ENCODE peak calls at places on chromosomes 3 and 15, in four cellular contexts. G is GM12878, S is K562, O is HepG2. N is an unnamed sample.

GRCh38 chr3:14605070-14605469 is 46.5 kb upstream of the CCDC174 start:
- DNase-seq in G (no peak), S (no peak), O (no peak), N (no peak)

GRCh38 chr3:126955004-126955790 is 27.7 kb upstream of the PLXNA1 start:
- DNase-seq in G (peak; percentile 20), S (no peak), O (no peak), N (peak; percentile 5)

GRCh38 chr3:64748244-64748894 is 60.6 kb upstream of the ADAMTS9 start:
- DNase-seq in G (no peak), S (no peak), O (no peak), N (peak; percentile 12)

GRCh38 chr3:13088020-13089006 is 15.1 kb upstream of the IQSEC1 start:
- DNase-seq in G (no peak), S (no peak), O (no peak), N (no peak)

GRCh38 chr3:12115846-12116245 is 42.9 kb downstream of the TIMP4 start:
- DNase-seq in G (no peak), S (no peak), O (no peak), N (no peak)

GRCh38 chr3:9700536-9700935 is 3.1 kb upstream of the CPNE9 start:
- DNase-seq in G (no peak), S (no peak), O (no peak), N (no peak)

GRCh38 chr15:33612721-33613304 is 302.0 kb downstream of the RYR3 start:
- DNase-seq in G (no peak), S (no peak), O (no peak), N (no peak)

GRCh38 chr15:75666823-75667501 is 19.2 kb downstream of the SNX33 start:
- DNase-seq in G (no peak), S (no peak), O (peak; percentile 37), N (no peak)

GRCh38 chr15:42371125-42371524 is 11.8 kb downstream of the CAPN3 start:
- DNase-seq in G (no peak), S (peak; percentile 54), O (peak; percentile 42), N (no peak)

GRCh38 chr3:187966141-187966540 is 187.8 kb upstream of the LPP start:
- DNase-seq in G (no peak), S (no peak), O (no peak), N (no peak)

GRCh38 chr3:34364345-34364744 is 565.9 kb downstream of the PDCD6IP start:
- DNase-seq in G (peak; percentile 21), S (no peak), O (no peak), N (no peak)

GRCh38 chr3:190182418-190183043 is 61.8 kb upstream of the P3H2 start:
- DNase-seq in G (no peak), S (no peak), O (no peak), N (no peak)

GRCh38 chr3:194560047-194560446 is 73.2 kb downstream of the TMEM44 start:
- DNase-seq in G (no peak), S (no peak), O (no peak), N (no peak)

GRCh38 chr3:149114458-149114857 is 15.0 kb upstream of the HPS3 start:
- DNase-seq in G (no peak), S (no peak), O (no peak), N (no peak)

GRCh38 chr3:132499071-132499470 is 81.8 kb downstream of the DNAJC13 start:
- DNase-seq in G (no peak), S (no peak), O (peak; percentile 10), N (no peak)

GRCh38 chr15:89362203-89363101 is 27.8 kb upstream of the POLG start:
- DNase-seq in G (no peak), S (peak; percentile 35), O (no peak), N (no peak)

GRCh38 chr15:38945551-38946298 is 381.1 kb upstream of the RASGRP1 start:
- DNase-seq in G (no peak), S (no peak), O (no peak), N (no peak)
- TF ChIP-seq CBFB in G (no peak), S (no peak), O (no peak), N (no peak)

GRCh38 chr3:157330206-157330605 is 106.4 kb upstream of the PTX3 start:
- DNase-seq in G (no peak), S (no peak), O (no peak), N (no peak)
- TF ChIP-seq CBFB in G (no peak), S (no peak), O (no peak), N (no peak)

GRCh38 chr3:1513662-1514061 is 420.8 kb downstream of the CNTN6 start:
- DNase-seq in G (no peak), S (no peak), O (no peak), N (no peak)
- TF ChIP-seq CBFB in G (no peak), S (no peak), O (no peak), N (no peak)

DNA sequence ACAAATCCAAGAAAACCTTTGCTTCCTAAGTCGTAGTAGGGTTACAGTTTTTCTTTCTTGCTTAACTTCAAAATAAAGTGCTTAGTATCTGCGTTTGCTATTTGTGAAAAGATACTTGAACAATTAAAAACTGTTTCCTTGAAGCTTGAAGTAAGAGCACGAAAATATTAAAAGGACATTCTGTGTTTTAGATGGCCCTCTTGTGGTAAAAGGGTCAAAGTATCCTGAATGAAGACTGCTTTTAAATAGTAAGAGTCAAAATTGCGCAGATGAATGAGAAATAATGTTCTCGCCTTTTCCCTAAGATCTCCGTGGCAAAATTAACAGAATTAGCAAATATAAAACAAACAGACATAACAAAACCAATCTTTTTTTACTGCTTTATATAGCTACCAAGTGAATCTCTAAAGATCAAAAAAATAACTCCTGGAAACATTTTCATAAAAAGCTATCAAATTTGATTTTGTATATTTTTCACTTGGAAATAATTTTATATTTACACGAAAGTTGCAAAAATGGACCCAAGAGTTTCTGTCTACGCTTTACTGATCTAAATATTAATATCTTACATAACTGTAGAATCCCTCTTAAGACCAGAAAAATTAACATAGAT is 175.4 kb downstream of the MBNL1 start:
- DNase-seq in G (peak; percentile 33), S (no peak), O (peak; percentile 42), N (no peak)
- TF ChIP-seq CBFB in G (no peak), S (no peak), O (no peak), N (no peak)

GRCh38 chr15:45720183-45720582 is 85.4 kb downstream of the SQOR start:
- DNase-seq in G (no peak), S (no peak), O (no peak), N (no peak)

GRCh38 chr15:45715528-45715927 is 80.7 kb downstream of the SQOR start:
- DNase-seq in G (no peak), S (no peak), O (no peak), N (no peak)

GRCh38 chr15:45719490-45719889 is 84.7 kb downstream of the SQOR start:
- DNase-seq in G (no peak), S (no peak), O (no peak), N (no peak)

GRCh38 chr15:45710657-45711056 is 75.8 kb downstream of the SQOR start:
- DNase-seq in G (no peak), S (no peak), O (no peak), N (no peak)

DNA sequence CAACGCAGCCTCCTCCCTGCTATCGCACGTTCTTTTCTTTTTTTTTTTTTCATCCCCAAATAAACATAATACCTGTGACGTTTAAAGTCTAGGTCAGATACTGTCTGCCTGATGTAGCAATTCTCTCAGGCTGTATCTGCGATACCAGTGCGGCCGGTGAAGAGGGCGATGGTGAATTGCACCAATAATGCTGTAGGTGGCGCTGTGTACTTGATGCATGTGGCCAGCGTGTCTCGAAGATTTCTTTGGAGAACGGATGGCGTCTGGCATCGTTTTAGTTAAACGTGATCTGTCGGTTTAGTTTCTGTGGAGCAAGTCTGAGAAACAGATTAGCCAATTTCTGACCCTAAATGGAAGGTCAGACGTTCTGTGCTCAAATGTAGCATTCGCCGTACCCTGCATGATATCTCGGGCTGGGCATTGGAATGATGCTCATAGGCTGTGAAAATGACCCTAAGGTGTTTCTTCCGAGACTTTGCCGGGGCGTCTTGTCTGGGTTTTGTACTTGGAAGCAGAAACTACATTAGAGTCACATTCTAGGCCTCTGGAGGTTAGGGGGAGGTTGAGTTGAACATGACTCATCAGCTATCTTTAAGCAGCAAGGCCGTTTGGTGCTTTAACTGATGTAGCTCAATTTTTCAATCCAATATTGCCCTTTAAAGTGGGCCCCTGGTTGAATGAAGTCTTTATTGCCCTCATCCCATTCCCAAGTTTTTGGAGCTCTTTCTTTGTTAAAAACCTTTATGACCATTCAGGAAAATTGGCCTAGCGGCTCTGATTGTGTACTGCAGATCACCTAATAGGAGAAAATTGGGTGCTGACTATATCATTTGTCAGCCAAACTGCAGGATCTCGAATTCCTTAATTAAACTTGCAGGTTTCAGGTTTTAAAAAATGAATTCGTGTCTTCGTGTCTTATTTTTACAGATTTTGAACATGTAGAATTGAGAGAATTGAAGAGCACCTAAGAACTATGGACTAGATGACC is 80.0 kb downstream of the SQOR start:
- DNase-seq in G (no peak), S (peak; percentile 55), O (peak; percentile 51), N (peak; percentile 81)
- TF ChIP-seq CBFB in G (no peak), S (no peak), O (no peak), N (no peak)

GRCh38 chr3:145175626-145176025 is 985.4 kb downstream of the PLOD2 start:
- DNase-seq in G (no peak), S (no peak), O (no peak), N (no peak)
- TF ChIP-seq CBFB in G (no peak), S (no peak), O (no peak), N (no peak)

N was measured in WTC11.